ENCODE peak calls at places on chromosomes 5 and 9, in five cellular contexts. One of them, this sample, is unnamed.

GRCh38 chr5:72133212-72133990 is 26.1 kb downstream of the MAP1B start:
- DNase-seq in upper lobe of right lung: no peak
- DNase-seq in lower leg skin: no peak
- DNase-seq in heart left ventricle: no peak
- DNase-seq in left ventricle myocardium inferior: no peak
- DNase-seq in this sample: no peak

GRCh38 chr5:168047669-168048111 is 243.8 kb upstream of the WWC1 start:
- DNase-seq in upper lobe of right lung: no peak
- DNase-seq in lower leg skin: no peak
- DNase-seq in heart left ventricle: peak
- DNase-seq in left ventricle myocardium inferior: peak
- DNase-seq in this sample: no peak

GRCh38 chr5:75262278-75262677 is 25.6 kb upstream of the ANKRD31 start:
- DNase-seq in upper lobe of right lung: no peak
- DNase-seq in lower leg skin: no peak
- DNase-seq in heart left ventricle: no peak
- DNase-seq in left ventricle myocardium inferior: no peak
- DNase-seq in this sample: no peak

GRCh38 chr9:121326130-121326838 is 43.8 kb downstream of the STOM start:
- DNase-seq in upper lobe of right lung: no peak
- DNase-seq in lower leg skin: peak
- DNase-seq in heart left ventricle: peak
- DNase-seq in left ventricle myocardium inferior: peak
- DNase-seq in this sample: no peak

GRCh38 chr9:38047301-38048251 is 21.5 kb downstream of the SHB start:
- DNase-seq in upper lobe of right lung: peak
- DNase-seq in lower leg skin: no peak
- DNase-seq in heart left ventricle: peak
- DNase-seq in left ventricle myocardium inferior: peak
- DNase-seq in this sample: no peak

GRCh38 chr5:96381526-96381925 is 51.5 kb downstream of the PCSK1 start:
- DNase-seq in upper lobe of right lung: no peak
- DNase-seq in lower leg skin: no peak
- DNase-seq in heart left ventricle: no peak
- DNase-seq in left ventricle myocardium inferior: no peak
- DNase-seq in this sample: no peak

GRCh38 chr5:100794218-100794617 is 108.9 kb downstream of the ST8SIA4 start:
- DNase-seq in upper lobe of right lung: no peak
- DNase-seq in lower leg skin: no peak
- DNase-seq in heart left ventricle: no peak
- DNase-seq in left ventricle myocardium inferior: no peak
- DNase-seq in this sample: no peak

GRCh38 chr9:7491641-7492040 is 307.9 kb downstream of the DMAC1 start:
- DNase-seq in upper lobe of right lung: no peak
- DNase-seq in lower leg skin: no peak
- DNase-seq in heart left ventricle: no peak
- DNase-seq in left ventricle myocardium inferior: no peak
- DNase-seq in this sample: no peak

GRCh38 chr5:61228691-61229280 is 66.5 kb upstream of the SMIM15 start:
- DNase-seq in upper lobe of right lung: no peak
- DNase-seq in lower leg skin: no peak
- DNase-seq in heart left ventricle: no peak
- DNase-seq in left ventricle myocardium inferior: no peak
- DNase-seq in this sample: no peak

GRCh38 chr9:131752231-131752884 is 12.5 kb upstream of the RAPGEF1 start:
- DNase-seq in upper lobe of right lung: no peak
- DNase-seq in lower leg skin: no peak
- DNase-seq in heart left ventricle: no peak
- DNase-seq in left ventricle myocardium inferior: no peak
- DNase-seq in this sample: no peak

GRCh38 chr5:95251185-95251584 is 33.7 kb downstream of the MCTP1 start:
- DNase-seq in upper lobe of right lung: no peak
- DNase-seq in lower leg skin: no peak
- DNase-seq in heart left ventricle: no peak
- DNase-seq in left ventricle myocardium inferior: no peak
- DNase-seq in this sample: no peak

GRCh38 chr9:110340306-110340705 is 2.6 kb upstream of the TXNDC8 start:
- DNase-seq in upper lobe of right lung: no peak
- DNase-seq in lower leg skin: no peak
- DNase-seq in heart left ventricle: no peak
- DNase-seq in left ventricle myocardium inferior: no peak
- DNase-seq in this sample: no peak

GRCh38 chr5:41346609-41347008 is 133.3 kb upstream of the C6 start:
- DNase-seq in upper lobe of right lung: no peak
- DNase-seq in lower leg skin: no peak
- DNase-seq in heart left ventricle: no peak
- DNase-seq in left ventricle myocardium inferior: no peak
- DNase-seq in this sample: no peak

GRCh38 chr5:158599132-158599531 is 500.6 kb downstream of the EBF1 start:
- DNase-seq in upper lobe of right lung: no peak
- DNase-seq in lower leg skin: no peak
- DNase-seq in heart left ventricle: peak
- DNase-seq in left ventricle myocardium inferior: no peak
- DNase-seq in this sample: no peak

GRCh38 chr5:154628685-154629084 is 126.5 kb upstream of the LARP1 start:
- DNase-seq in upper lobe of right lung: no peak
- DNase-seq in lower leg skin: no peak
- DNase-seq in heart left ventricle: no peak
- DNase-seq in left ventricle myocardium inferior: no peak
- DNase-seq in this sample: no peak

GRCh38 chr9:20320921-20321320 is 301.4 kb downstream of the MLLT3 start:
- DNase-seq in upper lobe of right lung: no peak
- DNase-seq in lower leg skin: no peak
- DNase-seq in heart left ventricle: no peak
- DNase-seq in left ventricle myocardium inferior: no peak
- DNase-seq in this sample: no peak

GRCh38 chr9:83015897-83016296 is 47.0 kb downstream of the RASEF start:
- DNase-seq in upper lobe of right lung: no peak
- DNase-seq in lower leg skin: no peak
- DNase-seq in heart left ventricle: no peak
- DNase-seq in left ventricle myocardium inferior: no peak
- DNase-seq in this sample: no peak

GRCh38 chr5:54719384-54720306 is 202.1 kb downstream of the SNX18 start:
- DNase-seq in upper lobe of right lung: no peak
- DNase-seq in lower leg skin: peak
- DNase-seq in heart left ventricle: peak
- DNase-seq in left ventricle myocardium inferior: peak
- DNase-seq in this sample: no peak

GRCh38 chr9:114482602-114483001 is 22.7 kb downstream of the WHRN start:
- DNase-seq in upper lobe of right lung: no peak
- DNase-seq in lower leg skin: no peak
- DNase-seq in heart left ventricle: no peak
- DNase-seq in left ventricle myocardium inferior: no peak
- DNase-seq in this sample: no peak

GRCh38 chr5:120228262-120229031 is 235.7 kb upstream of the PRR16 start:
- DNase-seq in upper lobe of right lung: no peak
- DNase-seq in lower leg skin: no peak
- DNase-seq in heart left ventricle: no peak
- DNase-seq in left ventricle myocardium inferior: no peak
- DNase-seq in this sample: no peak

GRCh38 chr5:163532203-163532892 is 26.9 kb downstream of the MAT2B start:
- DNase-seq in upper lobe of right lung: no peak
- DNase-seq in lower leg skin: no peak
- DNase-seq in heart left ventricle: no peak
- DNase-seq in left ventricle myocardium inferior: no peak
- DNase-seq in this sample: no peak

GRCh38 chr9:108149346-108149745 is 659.8 kb upstream of the KLF4 start:
- DNase-seq in upper lobe of right lung: no peak
- DNase-seq in lower leg skin: no peak
- DNase-seq in heart left ventricle: no peak
- DNase-seq in left ventricle myocardium inferior: no peak
- DNase-seq in this sample: no peak

GRCh38 chr5:89008291-89008690 is 125.3 kb upstream of the MEF2C start:
- DNase-seq in upper lobe of right lung: no peak
- DNase-seq in lower leg skin: no peak
- DNase-seq in heart left ventricle: no peak
- DNase-seq in left ventricle myocardium inferior: no peak
- DNase-seq in this sample: no peak

GRCh38 chr5:142353093-142353472 is 28.3 kb upstream of the SPRY4 start:
- DNase-seq in upper lobe of right lung: no peak
- DNase-seq in lower leg skin: no peak
- DNase-seq in heart left ventricle: no peak
- DNase-seq in left ventricle myocardium inferior: no peak
- DNase-seq in this sample: no peak

GRCh38 chr5:104494043-104494442 is 931.5 kb upstream of the NUDT12 start:
- DNase-seq in upper lobe of right lung: no peak
- DNase-seq in lower leg skin: no peak
- DNase-seq in heart left ventricle: no peak
- DNase-seq in left ventricle myocardium inferior: no peak
- DNase-seq in this sample: no peak

GRCh38 chr5:14417792-14418765 is 163.5 kb upstream of the OTULINL start:
- DNase-seq in upper lobe of right lung: no peak
- DNase-seq in lower leg skin: no peak
- DNase-seq in heart left ventricle: no peak
- DNase-seq in left ventricle myocardium inferior: no peak
- DNase-seq in this sample: no peak
- TF ChIP-seq CTCF in upper lobe of right lung: no peak
- TF ChIP-seq CTCF in lower leg skin: no peak
- TF ChIP-seq CTCF in heart left ventricle: no peak
- TF ChIP-seq CTCF in left ventricle myocardium inferior: no peak
- TF ChIP-seq CTCF in this sample: no peak

GRCh38 chr5:171453056-171453725 is 33.7 kb downstream of the FGF18 start:
- DNase-seq in upper lobe of right lung: no peak
- DNase-seq in lower leg skin: no peak
- DNase-seq in heart left ventricle: no peak
- DNase-seq in left ventricle myocardium inferior: no peak
- DNase-seq in this sample: no peak
- TF ChIP-seq CTCF in upper lobe of right lung: no peak
- TF ChIP-seq CTCF in lower leg skin: no peak
- TF ChIP-seq CTCF in heart left ventricle: no peak
- TF ChIP-seq CTCF in left ventricle myocardium inferior: no peak
- TF ChIP-seq CTCF in this sample: no peak

DNA sequence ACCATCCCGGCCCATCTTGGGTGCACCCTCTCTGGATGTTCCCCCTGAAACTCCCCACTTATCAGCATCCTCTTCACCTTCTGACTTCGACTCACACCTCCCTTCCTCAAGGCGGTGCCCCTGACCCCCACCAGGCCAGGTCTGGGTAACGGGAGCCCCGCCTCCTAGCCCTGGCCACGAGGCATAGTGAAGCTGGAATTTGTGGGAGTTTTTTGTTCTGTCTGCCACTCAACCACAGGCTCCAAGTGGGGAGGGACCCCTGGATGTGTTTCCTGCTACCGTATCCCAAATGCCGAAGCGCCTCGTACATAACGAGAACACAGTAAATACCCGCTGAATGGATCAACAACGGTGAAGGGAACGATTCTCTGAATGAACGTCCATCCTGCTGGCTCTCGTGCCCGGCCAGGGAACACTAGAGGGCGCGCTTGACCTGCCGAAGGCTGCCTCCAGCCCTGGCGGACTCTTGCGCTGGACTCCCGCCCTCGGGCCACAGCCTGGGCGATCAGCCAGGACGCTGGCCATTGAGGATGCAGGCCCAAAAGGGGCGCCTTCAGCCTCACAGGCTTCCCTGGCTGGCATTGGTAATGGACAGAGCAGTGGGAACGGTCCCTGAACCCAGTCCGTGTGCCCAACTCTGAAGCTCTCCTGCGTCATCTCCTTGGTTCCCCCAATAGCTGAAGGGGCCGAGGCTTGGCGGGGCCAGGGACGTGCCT is 47.3 kb upstream of the PHYKPL start:
- DNase-seq in upper lobe of right lung: peak
- DNase-seq in lower leg skin: peak
- DNase-seq in heart left ventricle: peak
- DNase-seq in left ventricle myocardium inferior: peak
- DNase-seq in this sample: peak
- TF ChIP-seq CTCF in upper lobe of right lung: peak
- TF ChIP-seq CTCF in lower leg skin: peak
- TF ChIP-seq CTCF in heart left ventricle: peak
- TF ChIP-seq CTCF in left ventricle myocardium inferior: peak
- TF ChIP-seq CTCF in this sample: peak

GRCh38 chr9:87771251-87772006 is 45.5 kb downstream of the CTSL start:
- DNase-seq in upper lobe of right lung: no peak
- DNase-seq in lower leg skin: no peak
- DNase-seq in heart left ventricle: peak
- DNase-seq in left ventricle myocardium inferior: peak
- DNase-seq in this sample: no peak
- TF ChIP-seq CTCF in upper lobe of right lung: no peak
- TF ChIP-seq CTCF in lower leg skin: no peak
- TF ChIP-seq CTCF in heart left ventricle: no peak
- TF ChIP-seq CTCF in left ventricle myocardium inferior: no peak
- TF ChIP-seq CTCF in this sample: no peak

DNA sequence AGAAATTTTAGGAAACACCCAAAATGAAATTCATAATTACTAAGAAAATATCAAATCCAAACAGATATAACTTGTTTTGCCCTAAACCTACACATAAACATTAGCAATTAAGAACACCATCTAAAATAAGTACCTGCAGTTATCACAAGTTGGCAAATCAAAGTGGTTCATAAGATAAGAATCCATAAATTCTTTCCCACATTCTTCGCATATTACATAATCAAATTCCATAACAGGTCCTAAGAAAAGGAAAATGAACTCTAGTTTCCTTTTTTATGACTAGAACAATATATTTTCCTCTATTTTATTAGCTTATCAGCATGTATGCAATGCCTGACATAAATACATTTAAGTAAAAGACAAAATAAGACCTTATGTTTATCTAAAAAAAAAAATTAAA is 7.7 kb downstream of the XPA start:
- DNase-seq in upper lobe of right lung: no peak
- DNase-seq in lower leg skin: no peak
- DNase-seq in heart left ventricle: no peak
- DNase-seq in left ventricle myocardium inferior: no peak
- DNase-seq in this sample: no peak
- TF ChIP-seq CTCF in upper lobe of right lung: no peak
- TF ChIP-seq CTCF in lower leg skin: no peak
- TF ChIP-seq CTCF in heart left ventricle: no peak
- TF ChIP-seq CTCF in left ventricle myocardium inferior: no peak
- TF ChIP-seq CTCF in this sample: no peak

GRCh38 chr5:27020965-27021364 is 17.4 kb downstream of the CDH9 start:
- DNase-seq in upper lobe of right lung: no peak
- DNase-seq in lower leg skin: no peak
- DNase-seq in heart left ventricle: no peak
- DNase-seq in left ventricle myocardium inferior: no peak
- DNase-seq in this sample: no peak
- TF ChIP-seq CTCF in upper lobe of right lung: no peak
- TF ChIP-seq CTCF in lower leg skin: no peak
- TF ChIP-seq CTCF in heart left ventricle: no peak
- TF ChIP-seq CTCF in left ventricle myocardium inferior: no peak
- TF ChIP-seq CTCF in this sample: peak

GRCh38 chr5:140106101-140106500 is 7.8 kb upstream of the PURA start:
- DNase-seq in upper lobe of right lung: no peak
- DNase-seq in lower leg skin: no peak
- DNase-seq in heart left ventricle: no peak
- DNase-seq in left ventricle myocardium inferior: no peak
- DNase-seq in this sample: no peak
- TF ChIP-seq CTCF in upper lobe of right lung: no peak
- TF ChIP-seq CTCF in lower leg skin: no peak
- TF ChIP-seq CTCF in heart left ventricle: no peak
- TF ChIP-seq CTCF in left ventricle myocardium inferior: no peak
- TF ChIP-seq CTCF in this sample: no peak

GRCh38 chr5:141135030-141135717 is at the start of gene PCDHB5:
- DNase-seq in upper lobe of right lung: no peak
- DNase-seq in lower leg skin: no peak
- DNase-seq in heart left ventricle: no peak
- DNase-seq in left ventricle myocardium inferior: no peak
- DNase-seq in this sample: no peak
- TF ChIP-seq CTCF in upper lobe of right lung: peak
- TF ChIP-seq CTCF in lower leg skin: no peak
- TF ChIP-seq CTCF in heart left ventricle: no peak
- TF ChIP-seq CTCF in left ventricle myocardium inferior: peak
- TF ChIP-seq CTCF in this sample: peak

This sample was measured in progenitor cell of endocrine pancreas.